ENCODE peak calls at places on chromosomes 2 and 18, in seven cellular contexts. J, W, M, L, I, E and K are unnamed samples.
A peak's percentile ranks its signal among the peaks of the same experiment; 100 is the strongest.

GRCh38 chr2:44163782-44164181 is 4.9 kb upstream of the PPM1B start:
- DNase-seq in J (no peak), W (no peak), M (no peak), L (no peak), I (no peak), E (no peak), K (no peak)

GRCh38 chr18:66752733-66753132 is 148.8 kb upstream of the CDH19 start:
- DNase-seq in J (no peak), W (no peak), M (no peak), L (no peak), I (no peak), E (no peak), K (no peak)

GRCh38 chr2:64629329-64629781 is 24.4 kb downstream of the SERTAD2 start:
- DNase-seq in J (no peak), W (no peak), M (no peak), L (no peak), I (no peak), E (no peak), K (no peak)

GRCh38 chr2:126657146-126657635 is 1.2 kb downstream of the GYPC start:
- DNase-seq in J (peak; percentile 68), W (no peak), M (peak; percentile 80), L (peak; percentile 88), I (no peak), E (peak; percentile 76), K (peak; percentile 54)

GRCh38 chr2:61534926-61535325 is 3.2 kb downstream of the XPO1 start:
- DNase-seq in J (no peak), W (no peak), M (no peak), L (no peak), I (no peak), E (no peak), K (no peak)

GRCh38 chr2:98334439-98335078 is 11.7 kb upstream of the CNGA3 start:
- DNase-seq in J (peak; percentile 66), W (no peak), M (no peak), L (peak; percentile 95), I (no peak), E (no peak), K (no peak)

GRCh38 chr2:25570161-25570840 is 103.1 kb downstream of the DTNB start:
- DNase-seq in J (no peak), W (no peak), M (no peak), L (peak; percentile 54), I (no peak), E (no peak), K (no peak)

GRCh38 chr2:25558262-25558661 is 115.1 kb downstream of the DTNB start:
- DNase-seq in J (peak; percentile 38), W (no peak), M (no peak), L (peak; percentile 92), I (no peak), E (peak; percentile 47), K (peak; percentile 22)

GRCh38 chr2:224137208-224137607 is 98.1 kb upstream of the SERPINE2 start:
- DNase-seq in J (no peak), W (no peak), M (no peak), L (no peak), I (no peak), E (no peak), K (no peak)

GRCh38 chr2:162013514-162014205 is 60.4 kb downstream of the DPP4 start:
- DNase-seq in J (no peak), W (no peak), M (no peak), L (no peak), I (no peak), E (peak; percentile 59), K (peak; percentile 58)

GRCh38 chr2:175999283-175999819 is 2.7 kb downstream of the LNPK start:
- DNase-seq in J (no peak), W (no peak), M (no peak), L (no peak), I (no peak), E (no peak), K (no peak)

GRCh38 chr18:55433140-55433539 is 154.9 kb downstream of the TCF4 start:
- DNase-seq in J (no peak), W (no peak), M (no peak), L (no peak), I (no peak), E (no peak), K (no peak)

GRCh38 chr18:27869735-27870134 is 307.2 kb downstream of the CDH2 start:
- DNase-seq in J (no peak), W (no peak), M (no peak), L (no peak), I (no peak), E (no peak), K (no peak)

GRCh38 chr18:47050468-47050867 is 15.0 kb upstream of the ELOA2 start:
- DNase-seq in J (no peak), W (peak; percentile 32), M (no peak), L (peak; percentile 75), I (peak; percentile 13), E (peak; percentile 21), K (peak; percentile 13)